ENCODE peak calls at places on chromosomes 4 and X, in four cellular contexts. Q, X, V and J are unnamed samples.

GRCh38 chr4:87007345-87008181 is 72.8 kb downstream of the AFF1 start:
- DNase-seq in Q (peak), X (no peak), V (peak), J (no peak)

GRCh38 chr4:186723207-186724047 is at the start of gene FAT1:
- DNase-seq in Q (peak), X (peak), V (peak), J (peak)

GRCh38 chr4:25872851-25873631 is 10.3 kb upstream of the SEL1L3 start:
- DNase-seq in Q (no peak), X (no peak), V (no peak), J (no peak)

GRCh38 chr4:1187182-1187581 is 14.8 kb upstream of the SPON2 start:
- DNase-seq in Q (peak), X (no peak), V (peak), J (no peak)

GRCh38 chr4:56118055-56118454 is 169.3 kb downstream of the CEP135 start:
- DNase-seq in Q (no peak), X (no peak), V (no peak), J (no peak)

GRCh38 chr4:167524091-167524490 is 289.8 kb upstream of the SPOCK3 start:
- DNase-seq in Q (no peak), X (no peak), V (no peak), J (no peak)

GRCh38 chr4:184344899-184345572 is 127.4 kb upstream of the ENPP6 start:
- DNase-seq in Q (no peak), X (no peak), V (peak), J (no peak)

GRCh38 chr4:38667005-38667771 is 3.2 kb downstream of the KLF3 start:
- DNase-seq in Q (peak), X (peak), V (peak), J (no peak)

GRCh38 chrX:93538575-93538974 is 134.8 kb downstream of the NAP1L3 start:
- DNase-seq in Q (no peak), X (no peak), V (peak), J (no peak)

GRCh38 chrX:76253432-76253831 is 80.6 kb downstream of the PBDC1 start:
- DNase-seq in Q (peak), X (no peak), V (peak), J (no peak)
- TF ChIP-seq CTCF in Q (peak), X (peak), V (peak), J (peak)

DNA sequence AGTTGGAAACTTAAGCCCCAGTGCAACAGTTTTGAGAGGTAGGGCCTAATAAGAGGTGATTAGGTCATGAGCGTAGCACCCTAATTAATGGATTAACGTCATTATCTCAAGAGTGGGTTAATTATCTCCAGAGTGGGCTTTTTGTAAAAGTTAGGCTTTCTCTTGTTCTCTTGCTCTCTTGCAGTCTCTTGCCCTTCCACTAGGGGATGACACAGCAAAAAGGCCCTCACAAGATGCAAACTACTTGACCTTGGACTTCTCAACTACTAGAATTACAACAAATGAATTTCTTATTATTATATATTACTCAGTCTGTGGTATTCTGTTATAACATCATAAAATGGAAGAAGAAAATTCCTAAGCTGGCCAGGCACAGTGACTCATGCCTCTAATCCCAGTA is 22.1 kb upstream of the NDST3 start:
- DNase-seq in Q (no peak), X (no peak), V (no peak), J (no peak)
- TF ChIP-seq CTCF in Q (peak), X (peak), V (peak), J (no peak)

DNA sequence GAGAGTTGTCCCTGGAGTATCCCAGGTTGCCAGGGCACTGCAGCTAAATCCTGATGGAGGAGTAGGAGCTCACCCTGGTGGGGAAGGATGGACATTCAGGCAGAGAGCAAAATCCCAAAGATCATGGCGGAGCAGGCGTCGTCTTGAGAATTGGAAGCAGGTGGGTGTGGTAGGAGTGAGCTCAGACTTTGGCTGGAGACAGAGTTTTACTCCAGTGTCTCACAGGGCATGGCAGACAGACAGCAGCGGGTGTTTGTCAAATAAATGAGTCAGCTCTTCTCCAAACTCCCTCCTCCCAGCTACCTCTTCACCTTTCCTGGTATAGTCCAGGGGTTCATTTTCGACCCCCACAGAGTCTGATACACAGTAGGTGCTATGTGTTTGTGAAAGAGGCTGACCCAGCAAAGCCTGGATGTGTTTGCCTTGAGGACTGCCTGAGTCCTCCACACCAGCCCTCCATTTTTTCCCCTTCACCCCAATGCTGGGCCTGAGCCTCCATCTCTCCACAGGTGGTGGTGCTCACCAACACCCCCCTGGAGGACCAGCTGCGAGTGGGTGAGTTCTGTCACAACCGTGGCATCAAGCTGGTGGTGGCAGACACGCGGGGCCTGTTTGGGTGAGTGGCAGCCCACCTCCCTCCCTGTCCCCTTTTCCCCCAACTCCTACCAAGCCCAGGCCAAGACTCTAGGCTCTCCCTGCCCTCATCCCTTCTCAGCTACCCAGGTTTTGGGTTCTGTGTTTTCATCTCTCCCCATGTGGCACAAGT is 6.9 kb downstream of the UBA1 start:
- DNase-seq in Q (peak), X (no peak), V (no peak), J (no peak)
- TF ChIP-seq CTCF in Q (peak), X (no peak), V (no peak), J (no peak)

GRCh38 chrX:115333446-115333845 is 43.9 kb downstream of the LUZP4 start:
- DNase-seq in Q (no peak), X (no peak), V (no peak), J (no peak)
- TF ChIP-seq CTCF in Q (no peak), X (no peak), V (no peak), J (no peak)

DNA sequence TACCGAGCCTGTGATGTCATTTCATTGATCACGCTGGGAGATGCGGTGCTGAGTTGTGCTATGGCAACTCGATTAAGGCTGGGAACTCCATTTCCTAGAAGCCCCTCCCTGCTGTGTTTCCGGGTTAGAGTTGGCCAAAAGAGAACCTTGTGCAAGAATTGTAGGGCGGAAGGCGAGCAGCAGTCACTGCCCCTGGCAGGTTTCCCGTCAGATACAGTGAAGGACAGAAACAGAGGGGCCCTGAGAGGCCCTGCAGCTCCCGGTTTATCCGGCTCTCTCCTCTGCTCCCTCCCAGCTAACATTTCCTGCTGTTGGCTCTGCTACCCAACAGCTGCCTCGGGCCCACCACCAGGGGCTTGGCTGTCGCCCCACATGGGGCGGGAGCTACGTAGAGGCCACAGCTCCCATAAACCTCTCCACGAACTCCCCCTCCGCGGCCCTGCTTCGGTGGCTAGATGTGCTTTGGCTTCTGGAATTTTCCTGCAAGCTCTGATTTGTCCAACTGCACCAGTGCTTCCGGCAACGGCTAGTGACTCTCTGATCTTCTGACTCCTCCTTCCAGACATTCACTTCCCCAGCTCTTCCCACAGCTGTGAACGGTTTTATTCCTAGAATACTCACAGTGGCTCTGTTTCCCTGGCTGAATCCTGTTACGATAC is 74.9 kb upstream of the USP9X start:
- DNase-seq in Q (peak), X (no peak), V (no peak), J (no peak)
- TF ChIP-seq CTCF in Q (no peak), X (peak), V (no peak), J (no peak)

GRCh38 chr4:113699772-113700171 is 61.8 kb downstream of the CAMK2D start:
- DNase-seq in Q (peak), X (no peak), V (no peak), J (no peak)

GRCh38 chr4:113700602-113701150 is 60.9 kb downstream of the CAMK2D start:
- DNase-seq in Q (no peak), X (no peak), V (no peak), J (no peak)

GRCh38 chr4:113697429-113697828 is 64.1 kb downstream of the CAMK2D start:
- DNase-seq in Q (no peak), X (no peak), V (no peak), J (no peak)

GRCh38 chr4:113695328-113696169 is 66.0 kb downstream of the CAMK2D start:
- DNase-seq in Q (no peak), X (no peak), V (no peak), J (no peak)

GRCh38 chr4:113701156-113701555 is 60.4 kb downstream of the CAMK2D start:
- DNase-seq in Q (no peak), X (no peak), V (no peak), J (no peak)
- TF ChIP-seq CTCF in Q (no peak), X (no peak), V (no peak), J (no peak)